ENCODE peak calls at places on chromosomes 12 and 14, in six cellular contexts. One of them, this sample, is unnamed.

GRCh38 chr12:96392397-96392796 is 7.8 kb downstream of the CDK17 start:
- DNase-seq in right atrium auricular region: no peak
- DNase-seq in HFF-Myc: no peak
- DNase-seq in epithelial cell of esophagus: no peak
- DNase-seq in coronary artery: no peak
- DNase-seq in mammary epithelial cell: no peak
- DNase-seq in this sample: no peak

GRCh38 chr14:62189698-62190097 is 427.5 kb downstream of the SNAPC1 start:
- DNase-seq in right atrium auricular region: no peak
- DNase-seq in HFF-Myc: no peak
- DNase-seq in epithelial cell of esophagus: peak; percentile 71
- DNase-seq in coronary artery: no peak
- DNase-seq in mammary epithelial cell: peak; percentile 56
- DNase-seq in this sample: no peak

GRCh38 chr12:10363922-10364838 is 25.7 kb downstream of the KLRK1 start:
- DNase-seq in right atrium auricular region: no peak
- DNase-seq in HFF-Myc: no peak
- DNase-seq in epithelial cell of esophagus: peak; percentile 57
- DNase-seq in coronary artery: no peak
- DNase-seq in mammary epithelial cell: peak; percentile 74
- DNase-seq in this sample: no peak

GRCh38 chr12:82817368-82817767 is 130.7 kb downstream of the TMTC2 start:
- DNase-seq in right atrium auricular region: no peak
- DNase-seq in HFF-Myc: no peak
- DNase-seq in epithelial cell of esophagus: peak; percentile 28
- DNase-seq in coronary artery: no peak
- DNase-seq in mammary epithelial cell: peak; percentile 43
- DNase-seq in this sample: peak; percentile 8

GRCh38 chr12:15788266-15789214 is 648 bp downstream of the EPS8 start:
- DNase-seq in right atrium auricular region: no peak
- DNase-seq in HFF-Myc: no peak
- DNase-seq in epithelial cell of esophagus: peak; percentile 50
- DNase-seq in coronary artery: peak; percentile 83
- DNase-seq in mammary epithelial cell: peak; percentile 75
- DNase-seq in this sample: no peak

GRCh38 chr14:24196071-24197061 is 1.1 kb upstream of the TM9SF1 start:
- DNase-seq in right atrium auricular region: no peak
- DNase-seq in HFF-Myc: no peak
- DNase-seq in epithelial cell of esophagus: peak; percentile 20
- DNase-seq in coronary artery: no peak
- DNase-seq in mammary epithelial cell: peak; percentile 17
- DNase-seq in this sample: no peak

GRCh38 chr12:51923506-51924365 is 16.4 kb downstream of the ACVRL1 start:
- DNase-seq in right atrium auricular region: no peak
- DNase-seq in HFF-Myc: no peak
- DNase-seq in epithelial cell of esophagus: peak; percentile 42
- DNase-seq in coronary artery: no peak
- DNase-seq in mammary epithelial cell: no peak
- DNase-seq in this sample: no peak

GRCh38 chr12:5197127-5197526 is 153.4 kb downstream of the KCNA5 start:
- DNase-seq in right atrium auricular region: no peak
- DNase-seq in HFF-Myc: peak; percentile 15
- DNase-seq in epithelial cell of esophagus: no peak
- DNase-seq in coronary artery: no peak
- DNase-seq in mammary epithelial cell: peak; percentile 63
- DNase-seq in this sample: no peak

GRCh38 chr14:67358914-67359313 is 690 bp downstream of the ATP6V1D start:
- DNase-seq in right atrium auricular region: no peak
- DNase-seq in HFF-Myc: no peak
- DNase-seq in epithelial cell of esophagus: peak; percentile 37
- DNase-seq in coronary artery: no peak
- DNase-seq in mammary epithelial cell: peak; percentile 23
- DNase-seq in this sample: no peak

GRCh38 chr14:51087024-51087423 is 7.9 kb downstream of the TRIM9 start:
- DNase-seq in right atrium auricular region: no peak
- DNase-seq in HFF-Myc: no peak
- DNase-seq in epithelial cell of esophagus: peak; percentile 85
- DNase-seq in coronary artery: no peak
- DNase-seq in mammary epithelial cell: peak; percentile 86
- DNase-seq in this sample: no peak

GRCh38 chr14:52883658-52884057 is 67.2 kb downstream of the FERMT2 start:
- DNase-seq in right atrium auricular region: no peak
- DNase-seq in HFF-Myc: no peak
- DNase-seq in epithelial cell of esophagus: no peak
- DNase-seq in coronary artery: no peak
- DNase-seq in mammary epithelial cell: no peak
- DNase-seq in this sample: no peak

GRCh38 chr12:11652351-11653040 is 3.0 kb downstream of the ETV6 start:
- DNase-seq in right atrium auricular region: peak; percentile 73
- DNase-seq in HFF-Myc: no peak
- DNase-seq in epithelial cell of esophagus: no peak
- DNase-seq in coronary artery: no peak
- DNase-seq in mammary epithelial cell: peak; percentile 68
- DNase-seq in this sample: no peak

GRCh38 chr14:69493038-69493437 is 8.5 kb downstream of the PLEKHD1 start:
- DNase-seq in right atrium auricular region: no peak
- DNase-seq in HFF-Myc: no peak
- DNase-seq in epithelial cell of esophagus: no peak
- DNase-seq in coronary artery: no peak
- DNase-seq in mammary epithelial cell: no peak
- DNase-seq in this sample: no peak

GRCh38 chr12:59808317-59808910 is 212.6 kb downstream of the SLC16A7 start:
- DNase-seq in right atrium auricular region: no peak
- DNase-seq in HFF-Myc: no peak
- DNase-seq in epithelial cell of esophagus: peak; percentile 52
- DNase-seq in coronary artery: no peak
- DNase-seq in mammary epithelial cell: peak; percentile 22
- DNase-seq in this sample: no peak

GRCh38 chr12:66314278-66314677 is 12.0 kb downstream of the HELB start:
- DNase-seq in right atrium auricular region: no peak
- DNase-seq in HFF-Myc: no peak
- DNase-seq in epithelial cell of esophagus: no peak
- DNase-seq in coronary artery: no peak
- DNase-seq in mammary epithelial cell: no peak
- DNase-seq in this sample: no peak

GRCh38 chr14:77372304-77372841 is 4.5 kb downstream of the TMED8 start:
- DNase-seq in right atrium auricular region: no peak
- DNase-seq in HFF-Myc: no peak
- DNase-seq in epithelial cell of esophagus: peak; percentile 4
- DNase-seq in coronary artery: no peak
- DNase-seq in mammary epithelial cell: no peak
- DNase-seq in this sample: no peak

GRCh38 chr14:60684203-60684602 is 34.9 kb upstream of the SIX1 start:
- DNase-seq in right atrium auricular region: no peak
- DNase-seq in HFF-Myc: no peak
- DNase-seq in epithelial cell of esophagus: no peak
- DNase-seq in coronary artery: no peak
- DNase-seq in mammary epithelial cell: no peak
- DNase-seq in this sample: no peak

GRCh38 chr12:54082402-54082892 is 28.8 kb downstream of the HOXC4 start:
- DNase-seq in right atrium auricular region: no peak
- DNase-seq in HFF-Myc: no peak
- DNase-seq in epithelial cell of esophagus: no peak
- DNase-seq in coronary artery: no peak
- DNase-seq in mammary epithelial cell: no peak
- DNase-seq in this sample: no peak

GRCh38 chr12:31005944-31006361 is 67.7 kb upstream of the DDX11 start:
- DNase-seq in right atrium auricular region: no peak
- DNase-seq in HFF-Myc: peak; percentile 25
- DNase-seq in epithelial cell of esophagus: peak; percentile 40
- DNase-seq in coronary artery: no peak
- DNase-seq in mammary epithelial cell: peak; percentile 78
- DNase-seq in this sample: peak; percentile 48

GRCh38 chr14:74616507-74616906 is 4.5 kb upstream of the LTBP2 start:
- DNase-seq in right atrium auricular region: no peak
- DNase-seq in HFF-Myc: no peak
- DNase-seq in epithelial cell of esophagus: peak; percentile 96
- DNase-seq in coronary artery: no peak
- DNase-seq in mammary epithelial cell: peak; percentile 94
- DNase-seq in this sample: no peak

GRCh38 chr14:104968541-104969401 is 9.4 kb downstream of the AHNAK2 start:
- DNase-seq in right atrium auricular region: no peak
- DNase-seq in HFF-Myc: no peak
- DNase-seq in epithelial cell of esophagus: peak; percentile 93
- DNase-seq in coronary artery: no peak
- DNase-seq in mammary epithelial cell: peak; percentile 95
- DNase-seq in this sample: no peak
- TF ChIP-seq CTCF in right atrium auricular region: no peak
- TF ChIP-seq CTCF in HFF-Myc: peak; percentile 19
- TF ChIP-seq CTCF in epithelial cell of esophagus: no peak
- TF ChIP-seq CTCF in coronary artery: no peak
- TF ChIP-seq CTCF in mammary epithelial cell: no peak
- TF ChIP-seq CTCF in this sample: no peak

DNA sequence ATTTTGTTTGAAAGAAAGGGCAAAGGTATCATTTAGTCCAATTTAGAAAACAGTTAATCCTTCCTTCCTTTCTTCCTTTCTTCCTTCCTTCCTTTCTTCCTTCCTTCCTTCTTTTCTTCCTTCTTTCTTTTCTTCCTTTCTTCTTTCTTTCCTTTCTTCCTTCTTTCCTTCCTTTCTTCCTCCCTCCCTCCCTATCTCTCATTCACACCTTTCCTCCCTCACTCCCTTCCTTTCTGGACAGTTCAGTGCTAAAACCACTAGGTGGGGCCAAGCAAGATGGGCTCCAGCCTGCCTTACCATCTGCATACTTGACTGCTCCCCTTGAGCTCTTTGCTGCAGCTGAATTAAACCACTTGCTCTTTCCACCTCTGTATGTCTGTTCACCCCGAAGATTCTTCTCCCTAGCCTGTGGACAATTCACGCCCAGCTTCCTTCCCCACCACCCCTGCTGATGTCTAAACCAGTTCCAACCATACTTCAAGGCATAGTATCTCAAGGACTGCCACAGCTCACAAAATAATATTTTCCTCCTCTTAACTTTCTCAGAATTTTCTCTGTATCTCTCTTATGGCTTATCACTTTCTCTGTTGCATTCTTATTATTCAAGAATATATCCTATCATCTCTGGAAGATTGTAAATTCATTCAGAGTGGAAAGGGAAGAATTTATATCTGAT is 78.0 kb downstream of the DBX2 start:
- DNase-seq in right atrium auricular region: no peak
- DNase-seq in HFF-Myc: no peak
- DNase-seq in epithelial cell of esophagus: peak; percentile 37
- DNase-seq in coronary artery: no peak
- DNase-seq in mammary epithelial cell: peak; percentile 9
- DNase-seq in this sample: no peak
- TF ChIP-seq CTCF in right atrium auricular region: no peak
- TF ChIP-seq CTCF in HFF-Myc: peak; percentile 71
- TF ChIP-seq CTCF in epithelial cell of esophagus: peak; percentile 66
- TF ChIP-seq CTCF in coronary artery: no peak
- TF ChIP-seq CTCF in mammary epithelial cell: peak; percentile 72
- TF ChIP-seq CTCF in this sample: peak; percentile 52

DNA sequence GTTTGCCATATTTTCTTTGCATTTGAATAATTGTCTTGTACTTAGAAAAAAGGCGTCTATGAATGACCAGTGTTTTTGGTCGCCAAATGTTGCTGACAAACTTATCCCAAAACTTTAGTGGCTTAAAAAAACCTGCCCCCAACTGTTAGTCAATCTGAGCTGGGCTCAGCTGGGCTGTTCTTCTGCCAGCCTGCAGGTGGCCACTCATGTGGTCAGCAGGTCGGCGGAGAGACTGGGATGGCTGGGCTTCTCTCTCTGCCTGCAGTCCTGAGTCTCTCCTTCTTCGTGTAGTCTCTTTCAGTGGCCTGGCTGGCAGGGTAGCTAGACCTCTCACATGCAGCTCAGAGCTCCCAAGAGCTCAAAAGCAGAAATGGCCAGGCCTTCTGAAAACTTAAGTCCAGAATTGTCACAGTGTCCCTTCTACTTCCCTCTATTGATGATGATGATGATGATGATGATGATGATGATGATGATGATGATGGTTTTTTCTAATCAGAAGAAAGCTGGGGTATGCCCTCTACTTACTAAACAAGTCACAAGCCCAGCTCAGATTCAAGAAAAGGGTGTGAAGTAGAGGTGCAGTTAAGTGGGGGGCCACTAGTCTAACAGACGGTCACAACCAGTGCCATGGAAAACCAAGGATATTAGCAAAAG is 87.9 kb downstream of the PTPN11 start:
- DNase-seq in right atrium auricular region: no peak
- DNase-seq in HFF-Myc: no peak
- DNase-seq in epithelial cell of esophagus: no peak
- DNase-seq in coronary artery: no peak
- DNase-seq in mammary epithelial cell: no peak
- DNase-seq in this sample: no peak
- TF ChIP-seq CTCF in right atrium auricular region: no peak
- TF ChIP-seq CTCF in HFF-Myc: no peak
- TF ChIP-seq CTCF in epithelial cell of esophagus: peak; percentile 16
- TF ChIP-seq CTCF in coronary artery: no peak
- TF ChIP-seq CTCF in mammary epithelial cell: peak; percentile 16
- TF ChIP-seq CTCF in this sample: peak; percentile 3

GRCh38 chr14:91568626-91569025 is 58.5 kb upstream of the PPP4R3A start:
- DNase-seq in right atrium auricular region: no peak
- DNase-seq in HFF-Myc: no peak
- DNase-seq in epithelial cell of esophagus: no peak
- DNase-seq in coronary artery: no peak
- DNase-seq in mammary epithelial cell: no peak
- DNase-seq in this sample: no peak
- TF ChIP-seq CTCF in right atrium auricular region: no peak
- TF ChIP-seq CTCF in HFF-Myc: no peak
- TF ChIP-seq CTCF in epithelial cell of esophagus: no peak
- TF ChIP-seq CTCF in coronary artery: no peak
- TF ChIP-seq CTCF in mammary epithelial cell: no peak
- TF ChIP-seq CTCF in this sample: no peak

GRCh38 chr14:89336338-89336737 is 80.7 kb downstream of the FOXN3 start:
- DNase-seq in right atrium auricular region: no peak
- DNase-seq in HFF-Myc: no peak
- DNase-seq in epithelial cell of esophagus: peak; percentile 10
- DNase-seq in coronary artery: no peak
- DNase-seq in mammary epithelial cell: no peak
- DNase-seq in this sample: no peak
- TF ChIP-seq CTCF in right atrium auricular region: no peak
- TF ChIP-seq CTCF in HFF-Myc: no peak
- TF ChIP-seq CTCF in epithelial cell of esophagus: no peak
- TF ChIP-seq CTCF in coronary artery: no peak
- TF ChIP-seq CTCF in mammary epithelial cell: peak; percentile 2
- TF ChIP-seq CTCF in this sample: no peak

DNA sequence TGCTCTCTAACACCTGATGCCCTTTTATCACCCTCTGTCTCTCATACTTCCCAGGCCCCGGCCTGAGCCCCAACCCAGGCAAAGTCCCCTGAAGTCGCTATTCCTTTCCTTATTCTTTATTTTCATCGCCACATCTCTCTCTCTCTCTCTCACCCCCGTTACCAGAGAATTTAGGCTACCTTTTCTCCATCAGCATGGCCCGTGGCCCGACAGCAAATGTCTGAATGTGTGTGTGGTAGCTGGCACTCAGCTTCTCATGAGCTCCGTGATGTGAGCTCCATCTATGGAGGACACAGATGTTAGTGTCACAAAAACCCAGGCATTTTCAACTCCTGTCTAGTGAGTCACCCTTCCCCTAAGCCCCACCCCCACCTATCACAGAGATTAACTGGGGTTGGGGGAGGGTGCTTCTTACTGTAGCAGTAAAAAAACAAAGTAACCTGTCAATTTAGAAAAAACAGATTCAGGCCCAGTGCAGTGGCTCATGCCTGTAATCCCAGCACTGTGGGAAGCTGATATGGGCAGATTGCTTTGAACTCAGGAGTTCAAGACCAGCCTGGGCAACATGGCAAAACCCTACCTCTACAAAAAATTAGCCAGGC is 53.8 kb downstream of the VCPKMT start:
- DNase-seq in right atrium auricular region: no peak
- DNase-seq in HFF-Myc: peak; percentile 75
- DNase-seq in epithelial cell of esophagus: peak; percentile 77
- DNase-seq in coronary artery: no peak
- DNase-seq in mammary epithelial cell: peak; percentile 69
- DNase-seq in this sample: no peak
- TF ChIP-seq CTCF in right atrium auricular region: no peak
- TF ChIP-seq CTCF in HFF-Myc: no peak
- TF ChIP-seq CTCF in epithelial cell of esophagus: no peak
- TF ChIP-seq CTCF in coronary artery: no peak
- TF ChIP-seq CTCF in mammary epithelial cell: peak; percentile 34
- TF ChIP-seq CTCF in this sample: no peak